ENCODE peak calls at places on chromosomes 13 and 19, in seven cellular contexts. One of them, this sample, is unnamed.

GRCh38 chr13:102680842-102681725 is 13.8 kb downstream of the METTL21C start:
- DNase-seq in neural progenitor cell: no peak
- DNase-seq in HTR-8/SVneo: no peak
- DNase-seq in HT1080: no peak
- DNase-seq in activated CD4-positive, alpha-beta memory T cell treated with anti-CD3 and anti-CD28 coated beads for 36 hours: no peak
- DNase-seq in glomerular endothelial cell: no peak
- DNase-seq in fibroblast of lung: peak
- DNase-seq in this sample: no peak

GRCh38 chr19:19459707-19460251 is 54.3 kb downstream of the GATAD2A start:
- DNase-seq in glomerular endothelial cell: peak
- DNase-seq in HTR-8/SVneo: no peak
- DNase-seq in neural progenitor cell: no peak
- DNase-seq in HT1080: peak
- DNase-seq in activated CD4-positive, alpha-beta memory T cell treated with anti-CD3 and anti-CD28 coated beads for 36 hours: peak
- DNase-seq in fibroblast of lung: peak
- DNase-seq in this sample: no peak

GRCh38 chr19:54541712-54542111 is 31.9 kb upstream of the LILRA2 start:
- DNase-seq in fibroblast of lung: no peak
- DNase-seq in HTR-8/SVneo: no peak
- DNase-seq in neural progenitor cell: no peak
- DNase-seq in activated CD4-positive, alpha-beta memory T cell treated with anti-CD3 and anti-CD28 coated beads for 36 hours: no peak
- DNase-seq in HT1080: no peak
- DNase-seq in glomerular endothelial cell: no peak
- DNase-seq in this sample: no peak

GRCh38 chr19:409515-410242 is 732 bp upstream of the C2CD4C start:
- DNase-seq in HT1080: no peak
- DNase-seq in fibroblast of lung: no peak
- DNase-seq in glomerular endothelial cell: no peak
- DNase-seq in activated CD4-positive, alpha-beta memory T cell treated with anti-CD3 and anti-CD28 coated beads for 36 hours: no peak
- DNase-seq in HTR-8/SVneo: no peak
- DNase-seq in neural progenitor cell: no peak
- DNase-seq in this sample: no peak

GRCh38 chr13:97695684-97696083 is 257.8 kb upstream of the IPO5 start:
- DNase-seq in neural progenitor cell: no peak
- DNase-seq in HT1080: peak
- DNase-seq in HTR-8/SVneo: no peak
- DNase-seq in glomerular endothelial cell: no peak
- DNase-seq in activated CD4-positive, alpha-beta memory T cell treated with anti-CD3 and anti-CD28 coated beads for 36 hours: no peak
- DNase-seq in fibroblast of lung: no peak
- DNase-seq in this sample: no peak

GRCh38 chr19:52602931-52603330 is 32.8 kb downstream of the ZNF701 start:
- DNase-seq in neural progenitor cell: no peak
- DNase-seq in fibroblast of lung: no peak
- DNase-seq in activated CD4-positive, alpha-beta memory T cell treated with anti-CD3 and anti-CD28 coated beads for 36 hours: no peak
- DNase-seq in glomerular endothelial cell: no peak
- DNase-seq in HT1080: no peak
- DNase-seq in HTR-8/SVneo: no peak
- DNase-seq in this sample: no peak

GRCh38 chr13:73335226-73335625 is 276.4 kb downstream of the KLF5 start:
- DNase-seq in neural progenitor cell: no peak
- DNase-seq in HTR-8/SVneo: no peak
- DNase-seq in fibroblast of lung: peak
- DNase-seq in HT1080: peak
- DNase-seq in activated CD4-positive, alpha-beta memory T cell treated with anti-CD3 and anti-CD28 coated beads for 36 hours: no peak
- DNase-seq in glomerular endothelial cell: peak
- DNase-seq in this sample: no peak

GRCh38 chr19:44641866-44642265 is 1.8 kb upstream of the PVR start:
- DNase-seq in HTR-8/SVneo: no peak
- DNase-seq in fibroblast of lung: no peak
- DNase-seq in neural progenitor cell: no peak
- DNase-seq in activated CD4-positive, alpha-beta memory T cell treated with anti-CD3 and anti-CD28 coated beads for 36 hours: no peak
- DNase-seq in glomerular endothelial cell: no peak
- DNase-seq in HT1080: no peak
- DNase-seq in this sample: no peak

This sample was measured in pulmonary artery endothelial cell.